ENCODE peak calls at places on chromosomes 5 and 9, in eight cellular contexts. R, J, P, I, Q, F, H and L are unnamed samples.
A peak's percentile ranks its signal among the peaks of the same experiment; 100 is the strongest.

GRCh38 chr5:132850066-132850465 is 16.2 kb downstream of the GDF9 start:
- DNase-seq in H (no peak), F (no peak), I (no peak), P (no peak), R (no peak), Q (no peak), J (no peak), L (no peak)

GRCh38 chr5:163445345-163445744 is 8.0 kb downstream of the CCNG1 start:
- DNase-seq in H (no peak), F (no peak), J (no peak), I (no peak), R (no peak), P (no peak), Q (no peak), L (no peak)

GRCh38 chr9:10678790-10679189 is 66.0 kb upstream of the PTPRD start:
- DNase-seq in P (no peak), H (no peak), I (no peak), R (no peak), Q (no peak), F (no peak), J (no peak), L (no peak)

GRCh38 chr5:97297063-97297715 is 114.1 kb upstream of the RIOK2 start:
- DNase-seq in P (no peak), H (no peak), I (no peak), R (peak; percentile 11), J (peak; percentile 49), F (no peak), Q (no peak), L (no peak)

GRCh38 chr9:121360975-121361374 is 9.1 kb downstream of the STOM start:
- DNase-seq in R (peak; percentile 77), I (no peak), Q (no peak), P (no peak), H (no peak), J (peak; percentile 67), F (no peak), L (no peak)

GRCh38 chr5:8954801-8955200 is 591.1 kb downstream of the SEMA5A start:
- DNase-seq in I (no peak), F (no peak), P (no peak), R (no peak), H (no peak), Q (no peak), J (no peak), L (no peak)

GRCh38 chr5:137292461-137293025 is 206.6 kb downstream of the SPOCK1 start:
- DNase-seq in I (no peak), Q (no peak), J (no peak), R (no peak), H (no peak), P (no peak), F (no peak), L (no peak)

GRCh38 chr9:134423757-134424156 is 97.5 kb downstream of the RXRA start:
- DNase-seq in J (no peak), Q (no peak), F (no peak), H (no peak), I (peak; percentile 63), R (no peak), P (no peak), L (no peak)

DNA sequence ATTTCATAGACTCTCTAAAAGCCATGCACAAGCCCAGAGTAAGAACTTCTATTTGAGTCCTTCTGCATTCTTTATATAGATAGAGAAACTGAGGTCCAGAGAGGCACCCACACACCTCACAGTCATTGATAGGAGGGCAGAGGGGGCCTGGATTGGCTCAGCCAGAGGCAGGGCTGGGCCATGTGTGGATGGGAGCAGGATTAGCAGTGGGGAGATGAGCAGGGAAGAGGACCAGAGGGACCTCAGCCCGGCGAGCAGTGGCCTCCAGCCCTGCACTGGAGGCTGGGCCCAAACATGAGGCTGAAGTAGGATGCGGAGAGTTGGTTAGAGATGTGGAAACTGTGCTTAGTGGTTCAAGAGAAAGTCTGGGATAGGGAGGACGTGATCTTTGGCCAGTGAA is 34.0 kb downstream of the PPARGC1B start:
- DNase-seq in F (no peak), H (no peak), P (no peak), R (no peak), J (no peak), Q (no peak), I (no peak), L (no peak)
- H3K27ac ChIP-seq in F (peak overlapping the region; percentile 30), H (no peak overlapping the region), P (no peak overlapping the region), R (peak overlapping the region; percentile 41), J (no peak overlapping the region), Q (no peak overlapping the region), I (no peak overlapping the region), L (no peak overlapping the region)

GRCh38 chr5:127997131-127997775 is 86.3 kb upstream of the SLC12A2 start:
- DNase-seq in Q (no peak), I (no peak), H (no peak), F (no peak), R (peak; percentile 72), J (no peak), P (no peak), L (no peak)
- H3K27ac ChIP-seq in Q (no peak overlapping the region), I (no peak overlapping the region), H (peak overlapping the region; percentile 47), F (no peak overlapping the region), R (no peak overlapping the region), J (no peak overlapping the region), P (no peak overlapping the region), L (no peak overlapping the region)

DNA sequence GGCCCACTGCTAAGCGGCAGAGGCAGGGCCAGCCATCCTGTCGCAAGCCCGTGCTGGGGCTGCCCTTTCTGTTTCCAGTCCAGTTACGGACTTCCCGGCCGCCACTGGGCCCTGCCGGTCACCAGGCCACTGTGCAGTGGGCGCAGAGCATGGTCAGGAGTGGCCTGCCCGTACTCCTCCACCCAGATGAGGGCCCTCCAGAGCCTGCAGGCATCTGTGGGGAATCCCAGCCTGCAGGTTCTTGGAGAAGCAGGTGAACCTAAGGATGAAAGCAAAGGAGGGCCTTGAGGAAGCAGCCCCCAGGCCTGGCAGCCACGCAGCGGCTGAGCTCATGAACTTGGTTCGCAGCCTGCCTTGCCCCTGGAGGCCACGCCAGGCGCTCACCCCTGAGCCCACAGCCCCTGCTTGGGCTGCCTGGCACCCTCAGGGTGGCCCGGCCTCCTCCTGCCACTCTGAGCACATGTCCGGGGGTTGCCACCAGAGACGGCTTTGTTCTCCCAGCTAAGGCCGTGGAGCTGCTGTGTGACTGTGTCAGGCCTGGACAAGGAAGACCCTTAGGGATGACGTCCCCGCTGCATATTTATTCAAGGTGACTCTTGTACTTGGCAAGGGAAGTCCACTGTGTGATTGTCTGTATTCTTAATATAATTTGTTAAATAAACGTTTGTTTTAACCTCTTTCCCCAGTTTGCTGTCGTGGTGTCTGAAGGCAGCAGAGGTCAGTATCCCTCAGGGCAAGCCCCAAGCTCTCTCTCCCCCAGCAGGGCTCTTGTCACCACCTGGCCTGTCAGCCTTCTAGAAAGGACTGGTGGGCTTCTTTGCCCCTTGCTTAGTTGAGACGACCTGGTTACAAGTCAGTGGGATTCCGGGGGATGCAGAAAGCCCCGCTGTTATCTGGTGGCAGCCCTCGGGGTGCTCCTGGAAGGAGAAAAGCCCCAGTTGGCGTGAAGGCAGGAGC is 107.1 kb upstream of the LMX1B start:
- DNase-seq in P (no peak), Q (no peak), R (no peak), I (peak; percentile 9), H (no peak), J (no peak), F (no peak), L (no peak)
- H3K27ac ChIP-seq in P (no peak overlapping the region), Q (no peak overlapping the region), R (no peak overlapping the region), I (no peak overlapping the region), H (no peak overlapping the region), J (no peak overlapping the region), F (no peak overlapping the region), L (no peak overlapping the region)

DNA sequence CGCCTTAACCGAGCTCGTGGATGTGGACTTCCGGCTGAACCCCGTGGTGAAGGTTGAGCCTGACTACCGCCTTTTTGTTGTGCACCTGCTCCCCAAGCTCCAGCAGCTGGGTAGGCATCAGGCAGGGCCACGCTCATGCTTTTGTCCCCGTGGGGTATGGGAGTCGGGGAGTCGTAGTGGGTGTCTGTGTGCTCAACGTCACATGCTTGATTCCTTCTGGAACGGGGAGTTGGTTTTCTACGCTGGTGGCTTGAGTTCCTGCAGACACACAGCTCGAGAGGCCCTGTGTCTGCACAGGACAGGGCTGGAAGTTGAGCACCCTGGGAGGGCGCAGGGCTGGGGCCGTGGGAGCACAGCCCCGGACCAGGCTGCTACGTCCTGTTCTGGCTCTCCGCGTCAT is 8.0 kb downstream of the CEP72 start:
- DNase-seq in J (no peak), P (no peak), H (no peak), F (no peak), R (no peak), I (no peak), Q (no peak), L (peak; percentile 56)
- H3K27ac ChIP-seq in J (no peak overlapping the region), P (no peak overlapping the region), H (no peak overlapping the region), F (no peak overlapping the region), R (no peak overlapping the region), I (no peak overlapping the region), Q (no peak overlapping the region), L (no peak overlapping the region)

GRCh38 chr9:21579743-21580142 is 97.6 kb upstream of the IFNE start:
- DNase-seq in H (no peak), R (peak; percentile 10), F (no peak), Q (no peak), J (no peak), P (no peak), I (no peak), L (no peak)
- H3K27ac ChIP-seq in H (no peak overlapping the region), R (no peak overlapping the region), F (no peak overlapping the region), Q (no peak overlapping the region), J (no peak overlapping the region), P (no peak overlapping the region), I (no peak overlapping the region), L (no peak overlapping the region)

GRCh38 chr5:57698785-57699184 is 216.2 kb upstream of the ACTBL2 start:
- DNase-seq in R (no peak), P (no peak), I (no peak), Q (no peak), J (peak; percentile 27), H (no peak), F (no peak), L (no peak)
- H3K27ac ChIP-seq in R (no peak overlapping the region), P (peak overlapping the region; percentile 62), I (no peak overlapping the region), Q (no peak overlapping the region), J (no peak overlapping the region), H (no peak overlapping the region), F (peak overlapping the region; percentile 80), L (no peak overlapping the region)